ENCODE peak calls at places on chromosome 21, in ten cellular contexts. D is choroid plexus epithelial cell, L is astrocyte of the spinal cord, I is breast epithelium, J is body of pancreas, Z is GM13976, G is tibial artery, H is uterus, V is HCT116, E is foreskin fibroblast. A is an unnamed sample.
A peak's percentile ranks its signal among the peaks of the same experiment; 100 is the strongest.

GRCh38 chr21:41768371-41769042 is 1.7 kb upstream of the RIPK4 start:
- DNase-seq in J (peak; percentile 88), D (peak; percentile 44), Z (peak; percentile 35), H (no peak), I (peak; percentile 51), V (peak; percentile 32), E (peak; percentile 85), L (peak; percentile 56), G (peak; percentile 75), A (peak; percentile 93)

GRCh38 chr21:29504751-29505321 is 206.1 kb downstream of the BACH1 start:
- DNase-seq in D (peak; percentile 65), Z (no peak), J (no peak), G (no peak), H (no peak), I (no peak), L (peak; percentile 68), E (peak; percentile 65), V (no peak), A (no peak)

GRCh38 chr21:15993951-15994350 is 264.2 kb downstream of the USP25 start:
- DNase-seq in V (no peak), D (no peak), I (no peak), J (no peak), Z (no peak), L (no peak), E (no peak), G (no peak), H (no peak), A (no peak)

GRCh38 chr21:27104749-27105439 is 138.0 kb upstream of the ADAMTS5 start:
- DNase-seq in Z (no peak), L (peak; percentile 22), G (no peak), I (no peak), E (peak; percentile 77), H (no peak), D (peak; percentile 40), J (no peak), V (no peak), A (no peak)

GRCh38 chr21:36613064-36613463 is 85.9 kb upstream of the SIM2 start:
- DNase-seq in Z (no peak), I (no peak), J (no peak), D (peak; percentile 74), V (no peak), H (no peak), G (no peak), E (no peak), L (peak; percentile 67), A (no peak)

GRCh38 chr21:41823166-41823565 is 56.0 kb downstream of the PRDM15 start:
- DNase-seq in E (no peak), H (no peak), Z (no peak), D (no peak), I (peak; percentile 34), G (peak; percentile 56), L (no peak), V (no peak), J (no peak), A (no peak)

GRCh38 chr21:43803558-43804300 is 14.4 kb downstream of the RRP1 start:
- DNase-seq in Z (no peak), E (no peak), D (no peak), I (no peak), L (no peak), J (no peak), H (no peak), G (peak; percentile 64), V (no peak), A (no peak)

GRCh38 chr21:41957991-41958766 is 4.4 kb upstream of the C2CD2 start:
- DNase-seq in D (peak; percentile 96), V (peak; percentile 61), H (peak; percentile 88), G (peak; percentile 89), E (peak; percentile 93), I (peak; percentile 58), L (peak; percentile 95), J (peak; percentile 73), Z (peak; percentile 20), A (peak; percentile 51)

GRCh38 chr21:32475162-32475812 is 62.8 kb downstream of the EVA1C start:
- DNase-seq in L (peak; percentile 41), E (peak; percentile 69), I (no peak), V (no peak), Z (no peak), D (peak; percentile 89), H (no peak), G (no peak), J (no peak), A (no peak)

GRCh38 chr21:44436111-44436611 is 19.1 kb upstream of the LRRC3 start:
- DNase-seq in Z (no peak), H (peak; percentile 7), J (no peak), V (no peak), D (no peak), G (peak; percentile 35), E (no peak), L (no peak), I (peak; percentile 43), A (no peak)

GRCh38 chr21:15732290-15732995 is 2.7 kb downstream of the USP25 start:
- DNase-seq in L (peak; percentile 58), G (no peak), Z (peak; percentile 70), D (peak; percentile 66), I (no peak), V (no peak), E (peak; percentile 21), J (peak; percentile 26), H (no peak), A (no peak)

GRCh38 chr21:16040601-16041000 is 310.8 kb downstream of the USP25 start:
- DNase-seq in L (peak; percentile 16), H (no peak), Z (no peak), J (no peak), D (peak; percentile 19), V (no peak), I (no peak), E (peak; percentile 65), G (no peak), A (no peak)

GRCh38 chr21:42548687-42549406 is 35.2 kb downstream of the SLC37A1 start:
- DNase-seq in Z (no peak), L (no peak), I (peak; percentile 43), J (no peak), H (no peak), G (peak; percentile 40), V (no peak), D (no peak), E (no peak), A (no peak)

GRCh38 chr21:17512245-17513213 is at the start of gene CXADR:
- DNase-seq in I (peak; percentile 76), H (peak; percentile 44), G (no peak), D (peak; percentile 69), Z (peak; percentile 89), V (peak; percentile 71), L (peak; percentile 64), J (peak; percentile 93), E (peak; percentile 54), A (peak; percentile 97)

GRCh38 chr21:28336299-28336698 is 656.4 kb downstream of the LTN1 start:
- DNase-seq in H (peak; percentile 27), G (no peak), Z (no peak), E (peak; percentile 95), J (peak; percentile 53), I (no peak), L (peak; percentile 80), D (peak; percentile 88), V (no peak), A (no peak)

GRCh38 chr21:28339403-28339802 is 653.3 kb downstream of the LTN1 start:
- DNase-seq in L (no peak), J (no peak), I (no peak), G (no peak), H (no peak), D (no peak), Z (no peak), V (no peak), E (no peak), A (no peak)

GRCh38 chr21:28338906-28339305 is 653.8 kb downstream of the LTN1 start:
- DNase-seq in V (no peak), G (no peak), L (no peak), Z (no peak), E (no peak), J (no peak), H (no peak), D (no peak), I (no peak), A (no peak)

GRCh38 chr21:28334407-28334806 is 658.3 kb downstream of the LTN1 start:
- DNase-seq in D (no peak), H (no peak), V (no peak), L (no peak), E (no peak), Z (no peak), G (no peak), I (no peak), J (no peak), A (no peak)

GRCh38 chr21:28337319-28337718 is 655.4 kb downstream of the LTN1 start:
- DNase-seq in D (peak; percentile 75), V (no peak), Z (no peak), H (no peak), I (no peak), J (no peak), E (peak; percentile 79), L (peak; percentile 71), G (no peak), A (peak; percentile 36)
- TF ChIP-seq CTCF in D (peak; percentile 48), V (no peak), Z (no peak), H (peak; percentile 27), I (no peak), J (peak; percentile 75), E (peak; percentile 9), L (peak; percentile 44), G (peak; percentile 18), A (no peak)

DNA sequence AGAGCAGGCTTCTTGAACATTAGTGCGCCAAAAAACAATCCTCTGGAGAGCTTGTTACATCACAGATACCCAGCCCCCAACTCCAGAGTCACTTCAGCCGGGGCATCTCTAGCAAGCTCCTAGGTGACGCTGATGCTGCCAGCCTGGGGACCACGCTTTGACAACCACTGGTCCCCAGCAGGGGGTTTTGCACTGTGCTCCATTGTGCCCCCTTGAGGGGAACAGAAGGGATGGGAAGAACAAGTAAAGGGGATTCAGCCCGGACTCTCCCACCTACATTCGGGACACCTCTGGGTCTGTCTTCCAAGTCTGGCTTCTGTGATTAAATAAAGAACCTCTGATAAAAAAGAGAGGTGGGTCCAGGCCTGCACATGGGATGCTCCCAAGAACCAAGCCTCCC is 60.4 kb downstream of the ATP5PO start:
- DNase-seq in I (no peak), J (no peak), E (no peak), D (no peak), H (no peak), L (no peak), V (no peak), G (no peak), Z (no peak), A (no peak)
- TF ChIP-seq CTCF in I (no peak), J (no peak), E (no peak), D (peak; percentile 31), H (no peak), L (no peak), V (peak; percentile 44), G (no peak), Z (peak; percentile 5), A (no peak)

GRCh38 chr21:18801468-18801867 is 397.9 kb upstream of the TMPRSS15 start:
- DNase-seq in I (no peak), E (no peak), V (no peak), L (peak; percentile 42), H (no peak), J (no peak), Z (no peak), G (no peak), D (peak; percentile 51), A (no peak)
- TF ChIP-seq CTCF in I (no peak), E (no peak), V (no peak), L (peak; percentile 51), H (no peak), J (peak; percentile 9), Z (no peak), G (peak; percentile 10), D (peak; percentile 48), A (peak; percentile 18)

DNA sequence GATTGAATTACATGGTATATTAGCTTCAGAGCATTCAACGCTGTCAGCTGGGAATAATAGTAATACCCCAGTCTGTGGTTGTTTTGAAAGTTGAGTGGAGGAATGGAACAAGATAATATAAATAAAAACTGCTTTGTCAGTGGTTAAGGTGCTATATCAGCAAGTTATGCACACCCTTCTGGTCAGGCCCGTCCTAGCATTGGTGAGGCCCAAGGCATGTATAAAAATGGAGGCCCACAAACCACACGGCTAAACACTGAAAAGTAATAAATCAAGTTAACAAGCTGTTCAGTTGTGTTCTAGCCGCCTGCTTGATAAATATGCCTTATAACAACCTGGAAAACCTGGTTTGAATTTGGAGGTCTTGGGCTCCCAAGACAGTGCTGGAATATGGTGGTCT is 77.4 kb downstream of the PSMG1 start:
- DNase-seq in G (no peak), D (peak; percentile 31), J (no peak), Z (no peak), I (no peak), E (no peak), V (no peak), L (no peak), H (no peak), A (no peak)
- TF ChIP-seq CTCF in G (no peak), D (peak; percentile 26), J (no peak), Z (no peak), I (no peak), E (no peak), V (no peak), L (no peak), H (no peak), A (no peak)

A was measured in Caco-2.